ENCODE peak calls at places on chromosomes 6 and 20, in four cellular contexts. One of them, this sample, is unnamed.

GRCh38 chr6:108618623-108619152 is 58.0 kb downstream of the FOXO3 start:
- DNase-seq in A549: no peak
- DNase-seq in GM12878: no peak
- DNase-seq in K562: no peak
- DNase-seq in this sample: no peak

GRCh38 chr20:40275738-40276137 is 413.3 kb downstream of the MAFB start:
- DNase-seq in GM12878: no peak
- DNase-seq in A549: no peak
- DNase-seq in K562: no peak
- DNase-seq in this sample: no peak

GRCh38 chr20:44858959-44859358 is 26.5 kb upstream of the YWHAB start:
- DNase-seq in A549: no peak
- DNase-seq in K562: peak; percentile 37
- DNase-seq in GM12878: no peak
- DNase-seq in this sample: no peak

GRCh38 chr6:40164345-40164755 is 230.1 kb upstream of the MOCS1 start:
- DNase-seq in A549: no peak
- DNase-seq in K562: peak; percentile 92
- DNase-seq in GM12878: no peak
- DNase-seq in this sample: no peak

GRCh38 chr20:64114356-64114971 is 7.1 kb upstream of the NPBWR2 start:
- DNase-seq in GM12878: no peak
- DNase-seq in A549: no peak
- DNase-seq in K562: no peak
- DNase-seq in this sample: no peak

GRCh38 chr6:139637766-139638165 is 263.3 kb upstream of the CITED2 start:
- DNase-seq in K562: no peak
- DNase-seq in A549: no peak
- DNase-seq in GM12878: no peak
- DNase-seq in this sample: no peak

GRCh38 chr20:61842011-61842410 is 223.7 kb downstream of the TAF4 start:
- DNase-seq in A549: no peak
- DNase-seq in K562: no peak
- DNase-seq in GM12878: no peak
- DNase-seq in this sample: no peak

GRCh38 chr20:32292548-32292947 is 15.1 kb downstream of the KIF3B start:
- DNase-seq in K562: no peak
- DNase-seq in GM12878: no peak
- DNase-seq in A549: no peak
- DNase-seq in this sample: no peak

GRCh38 chr20:61387204-61387958 is 135.3 kb downstream of the CDH4 start:
- DNase-seq in GM12878: no peak
- DNase-seq in A549: peak; percentile 22
- DNase-seq in K562: peak; percentile 68
- DNase-seq in this sample: no peak

GRCh38 chr20:6028795-6029194 is 25.1 kb downstream of the LRRN4 start:
- DNase-seq in A549: no peak
- DNase-seq in K562: no peak
- DNase-seq in GM12878: no peak
- DNase-seq in this sample: no peak

GRCh38 chr6:138592698-138593097 is 93.4 kb upstream of the NHSL1 start:
- DNase-seq in A549: no peak
- DNase-seq in K562: no peak
- DNase-seq in GM12878: peak; percentile 55
- DNase-seq in this sample: no peak

GRCh38 chr6:37876843-37877242 is 57.3 kb downstream of the ZFAND3 start:
- DNase-seq in K562: no peak
- DNase-seq in A549: no peak
- DNase-seq in GM12878: no peak
- DNase-seq in this sample: no peak

GRCh38 chr6:37109714-37110454 is 60.1 kb upstream of the PIM1 start:
- DNase-seq in A549: no peak
- DNase-seq in GM12878: no peak
- DNase-seq in K562: peak; percentile 58
- DNase-seq in this sample: peak; percentile 78

GRCh38 chr6:31453259-31453658 is 44.7 kb upstream of the MICB start:
- DNase-seq in K562: no peak
- DNase-seq in GM12878: no peak
- DNase-seq in A549: no peak
- DNase-seq in this sample: no peak

GRCh38 chr6:129853996-129854711 is 7.0 kb downstream of the TMEM244 start:
- DNase-seq in K562: no peak
- DNase-seq in A549: no peak
- DNase-seq in GM12878: no peak
- DNase-seq in this sample: no peak

GRCh38 chr20:10861086-10861485 is 187.3 kb upstream of the JAG1 start:
- DNase-seq in K562: no peak
- DNase-seq in GM12878: no peak
- DNase-seq in A549: no peak
- DNase-seq in this sample: no peak

GRCh38 chr6:119313937-119314893 is 35.3 kb downstream of the MAN1A1 start:
- DNase-seq in A549: no peak
- DNase-seq in GM12878: peak; percentile 42
- DNase-seq in K562: no peak
- DNase-seq in this sample: no peak

GRCh38 chr20:58571942-58572666 is 56.9 kb upstream of the APCDD1L start:
- DNase-seq in GM12878: no peak
- DNase-seq in K562: no peak
- DNase-seq in A549: no peak
- DNase-seq in this sample: no peak

GRCh38 chr6:37192669-37193068 is 22.7 kb downstream of the PIM1 start:
- DNase-seq in K562: no peak
- DNase-seq in GM12878: no peak
- DNase-seq in A549: no peak
- DNase-seq in this sample: no peak

GRCh38 chr20:42656130-42656529 is 533.6 kb downstream of the PTPRT start:
- DNase-seq in A549: no peak
- DNase-seq in GM12878: no peak
- DNase-seq in K562: no peak
- DNase-seq in this sample: no peak

GRCh38 chr20:50762045-50762422 is 30.7 kb downstream of the PARD6B start:
- DNase-seq in K562: no peak
- DNase-seq in A549: no peak
- DNase-seq in GM12878: no peak
- DNase-seq in this sample: no peak

GRCh38 chr6:163485388-163485851 is 70.9 kb downstream of the QKI start:
- DNase-seq in GM12878: no peak
- DNase-seq in K562: peak; percentile 13
- DNase-seq in A549: no peak
- DNase-seq in this sample: no peak

GRCh38 chr6:29676981-29677601 is 3.9 kb downstream of the ZFP57 start:
- DNase-seq in A549: no peak
- DNase-seq in GM12878: no peak
- DNase-seq in K562: no peak
- DNase-seq in this sample: no peak

GRCh38 chr6:112910256-112910655 is 563.1 kb downstream of the RFPL4B start:
- DNase-seq in K562: no peak
- DNase-seq in GM12878: no peak
- DNase-seq in A549: no peak
- DNase-seq in this sample: no peak
- TF ChIP-seq POLR2A in K562: no peak
- TF ChIP-seq POLR2A in GM12878: no peak
- TF ChIP-seq POLR2A in A549: no peak
- TF ChIP-seq POLR2A in this sample: no peak

GRCh38 chr6:33172307-33173227 is 19.7 kb downstream of the COL11A2 start:
- DNase-seq in A549: peak; percentile 69
- DNase-seq in GM12878: no peak
- DNase-seq in K562: peak; percentile 78
- DNase-seq in this sample: peak; percentile 53
- TF ChIP-seq ESRRA in A549: no peak
- TF ChIP-seq ESRRA in GM12878: no peak
- TF ChIP-seq ESRRA in K562: no peak
- TF ChIP-seq ESRRA in this sample: no peak

GRCh38 chr20:56091635-56092180 is 86.4 kb upstream of the CBLN4 start:
- DNase-seq in GM12878: no peak
- DNase-seq in K562: no peak
- DNase-seq in A549: no peak
- DNase-seq in this sample: no peak
- TF ChIP-seq POLR2A in GM12878: no peak
- TF ChIP-seq POLR2A in K562: no peak
- TF ChIP-seq POLR2A in A549: no peak
- TF ChIP-seq POLR2A in this sample: no peak

GRCh38 chr20:20864346-20865096 is 152.1 kb upstream of the RALGAPA2 start:
- DNase-seq in GM12878: no peak
- DNase-seq in K562: no peak
- DNase-seq in A549: peak; percentile 40
- DNase-seq in this sample: peak; percentile 76
- TF ChIP-seq ESRRA in GM12878: no peak
- TF ChIP-seq ESRRA in K562: no peak
- TF ChIP-seq ESRRA in A549: no peak
- TF ChIP-seq ESRRA in this sample: no peak

DNA sequence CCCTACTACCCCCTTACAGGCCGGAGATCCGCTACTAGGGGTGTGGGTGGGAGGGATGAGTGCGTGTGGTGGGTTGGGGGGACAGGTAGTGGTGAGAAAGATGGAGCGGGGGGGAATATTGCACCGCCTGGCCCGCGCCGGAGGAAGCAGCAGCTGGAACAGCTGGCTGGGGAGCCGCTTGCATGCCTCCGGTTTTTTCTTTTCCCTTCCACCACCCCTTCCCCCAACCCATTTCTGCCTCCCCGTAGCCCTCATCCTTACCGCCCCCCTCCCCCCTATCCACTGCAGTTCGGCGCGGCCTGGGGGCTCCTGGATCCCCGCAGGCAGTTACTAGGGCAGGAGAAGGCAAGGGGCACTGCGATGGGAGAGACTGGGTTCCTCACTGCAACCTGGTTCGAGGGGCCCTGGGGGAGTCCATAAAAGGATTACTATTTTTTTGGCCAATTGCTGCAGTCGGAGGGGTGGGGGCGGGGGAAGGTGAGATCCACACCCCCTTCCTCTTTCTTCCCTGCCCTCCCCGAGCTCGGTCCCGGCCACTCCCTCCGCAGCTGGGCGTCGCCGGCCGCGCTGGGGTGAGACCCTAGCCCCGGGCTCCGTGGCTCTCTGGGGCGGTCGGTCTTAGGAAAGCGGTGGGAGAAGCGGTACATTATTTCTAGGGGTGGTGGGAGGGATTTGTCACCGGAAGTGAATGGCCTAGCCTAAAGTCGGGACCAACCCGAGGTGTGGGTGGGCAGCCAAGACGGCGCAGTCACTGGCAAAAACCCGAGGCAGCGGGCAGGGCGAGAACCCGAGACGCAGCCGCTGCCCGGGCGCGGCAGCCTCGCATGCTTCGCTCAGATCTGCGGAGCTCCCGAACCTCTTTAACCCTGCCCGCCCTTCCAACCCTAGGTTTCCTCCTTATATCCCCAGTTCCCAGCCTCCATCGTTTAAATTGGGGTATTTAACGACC is 823 bp upstream of the TBCC start:
- DNase-seq in A549: peak; percentile 86
- DNase-seq in K562: peak; percentile 94
- DNase-seq in GM12878: peak; percentile 68
- DNase-seq in this sample: peak; percentile 91
- TF ChIP-seq POLR2A in A549: peak; percentile 85
- TF ChIP-seq POLR2A in K562: peak; percentile 91
- TF ChIP-seq POLR2A in GM12878: peak; percentile 90
- TF ChIP-seq POLR2A in this sample: no peak

GRCh38 chr6:51049288-51049982 is 230.8 kb downstream of the TFAP2B start:
- DNase-seq in A549: no peak
- DNase-seq in GM12878: no peak
- DNase-seq in K562: no peak
- DNase-seq in this sample: no peak

GRCh38 chr6:51045548-51045947 is 226.9 kb downstream of the TFAP2B start:
- DNase-seq in GM12878: no peak
- DNase-seq in A549: no peak
- DNase-seq in K562: no peak
- DNase-seq in this sample: no peak

DNA sequence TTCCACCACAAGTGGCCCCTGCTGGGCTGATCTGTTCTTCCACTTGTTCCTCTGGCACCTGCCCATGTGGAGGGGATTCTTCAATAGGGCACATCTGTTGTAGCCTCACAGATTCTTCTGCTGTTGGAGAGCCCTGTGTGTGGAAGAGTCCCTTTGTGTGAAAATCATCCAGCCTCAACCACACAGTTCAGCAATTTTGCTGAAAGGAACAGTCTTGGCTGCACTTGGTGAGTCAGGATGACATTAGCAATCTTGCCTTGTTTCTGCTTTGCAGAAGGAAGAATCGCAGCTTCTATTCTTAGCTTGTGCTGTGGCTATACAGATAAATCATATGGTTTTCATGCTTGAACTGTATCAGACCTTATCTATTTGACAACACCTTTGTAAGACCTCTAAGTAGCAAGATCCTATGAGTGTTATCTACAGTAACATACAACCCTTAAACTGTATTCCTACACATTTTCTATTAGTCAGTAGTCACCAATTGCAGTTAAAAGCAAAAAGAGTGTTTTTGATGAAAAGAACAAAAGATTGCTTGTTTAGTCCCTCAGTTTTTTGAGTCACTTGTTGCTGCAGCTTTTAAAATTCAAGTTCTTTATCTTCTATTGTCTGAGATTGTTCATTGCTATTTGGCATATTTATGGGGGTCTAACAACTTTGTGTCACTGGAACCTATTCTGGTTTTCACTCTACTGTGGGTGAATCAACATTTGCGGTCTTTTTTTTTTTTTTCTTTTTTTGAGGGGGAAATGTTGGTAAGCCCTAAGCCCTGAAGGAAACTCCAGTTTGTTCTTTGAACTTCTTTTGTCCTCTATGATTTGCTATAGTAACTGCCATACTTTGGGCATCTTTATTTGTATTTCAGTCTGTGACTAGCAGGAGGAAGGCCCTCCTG is 231.6 kb downstream of the TFAP2B start:
- DNase-seq in GM12878: no peak
- DNase-seq in A549: no peak
- DNase-seq in K562: peak; percentile 87
- DNase-seq in this sample: no peak
- TF ChIP-seq ESRRA in GM12878: no peak
- TF ChIP-seq ESRRA in A549: no peak
- TF ChIP-seq ESRRA in K562: peak; percentile 63
- TF ChIP-seq ESRRA in this sample: no peak

DNA sequence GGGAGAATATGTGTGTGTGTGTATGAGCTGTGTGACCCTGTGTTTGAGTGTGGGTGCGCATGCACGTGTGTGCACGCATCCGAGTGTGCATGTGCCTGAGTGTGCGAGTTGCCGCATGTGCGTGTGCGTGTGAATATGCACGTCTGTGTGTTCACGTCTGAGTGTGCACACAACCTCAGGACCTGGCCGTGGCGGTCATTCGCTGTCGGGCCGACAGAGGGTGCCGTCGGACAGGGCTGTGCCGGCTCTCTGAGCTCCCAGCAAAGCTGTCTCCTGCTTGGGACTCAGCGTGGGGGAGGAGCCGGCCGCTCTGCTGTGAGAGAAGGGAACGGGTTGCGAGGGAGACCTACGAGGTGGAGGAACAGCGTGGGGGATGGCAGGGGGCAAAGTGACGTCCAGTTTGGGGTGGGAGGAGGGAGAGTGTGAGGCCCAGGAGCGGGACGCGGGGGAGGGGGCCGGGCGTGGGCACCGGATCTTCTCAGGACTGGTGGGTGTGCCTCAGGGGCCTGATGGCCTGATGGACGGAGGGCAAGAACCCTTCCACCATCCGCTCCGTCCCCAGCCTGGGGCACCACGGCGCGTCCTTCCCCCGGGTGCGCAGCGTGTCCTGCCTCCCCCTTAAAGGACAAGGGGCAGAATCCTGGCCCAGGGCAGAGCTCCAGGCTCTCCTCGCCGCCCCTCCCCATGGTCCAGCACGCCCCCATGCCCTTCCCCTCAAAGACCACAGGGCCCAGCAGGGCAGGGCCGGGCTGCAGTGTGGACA is 19.9 kb downstream of the SLC17A9 start:
- DNase-seq in A549: peak; percentile 96
- DNase-seq in K562: peak; percentile 89
- DNase-seq in GM12878: peak; percentile 49
- DNase-seq in this sample: peak; percentile 79
- TF ChIP-seq POLR2A in A549: no peak
- TF ChIP-seq POLR2A in K562: no peak
- TF ChIP-seq POLR2A in GM12878: no peak
- TF ChIP-seq POLR2A in this sample: no peak

GRCh38 chr20:796916-797315 is 28.6 kb upstream of the SLC52A3 start:
- DNase-seq in A549: no peak
- DNase-seq in GM12878: no peak
- DNase-seq in K562: no peak
- DNase-seq in this sample: no peak
- TF ChIP-seq ESRRA in A549: no peak
- TF ChIP-seq ESRRA in GM12878: no peak
- TF ChIP-seq ESRRA in K562: no peak
- TF ChIP-seq ESRRA in this sample: no peak